ENCODE peak calls at places on chromosomes 11 and 22, in six cellular contexts. A is C1 segment of cervical spinal cord; W is amygdala; H is T-helper 9 cell; C is skeletal muscle cell; F is naive thymus-derived CD4-positive, alpha-beta T cell. O is an unnamed sample.

GRCh38 chr22:48491451-48491941 is 1336.2 kb downstream of the BRD1 start:
- DNase-seq in A (no peak), W (no peak), H (no peak), C (no peak), F (no peak), O (no peak)

GRCh38 chr22:46604306-46604690 is 15.9 kb upstream of the GRAMD4 start:
- DNase-seq in A (no peak), W (peak; percentile 63), H (no peak), C (no peak), F (peak; percentile 26), O (no peak)

GRCh38 chr11:21295508-21295907 is 626.1 kb downstream of the NELL1 start:
- DNase-seq in A (no peak), W (no peak), H (no peak), C (no peak), F (no peak), O (no peak)

GRCh38 chr22:23806837-23807236 is 20.1 kb downstream of the SMARCB1 start:
- DNase-seq in A (no peak), W (no peak), H (no peak), C (no peak), F (no peak), O (no peak)

GRCh38 chr22:19488884-19489843 is 9.4 kb downstream of the CDC45 start:
- DNase-seq in A (no peak), W (no peak), H (no peak), C (no peak), F (no peak), O (no peak)

GRCh38 chr11:2540521-2541320 is 95.9 kb downstream of the KCNQ1 start:
- DNase-seq in A (no peak), W (no peak), H (no peak), C (no peak), F (no peak), O (no peak)

GRCh38 chr11:72239296-72239848 is 4.6 kb downstream of the PHOX2A start:
- DNase-seq in A (no peak), W (no peak), H (no peak), C (no peak), F (no peak), O (peak; percentile 34)

GRCh38 chr11:130102457-130103249 is 33.0 kb downstream of the APLP2 start:
- DNase-seq in A (no peak), W (no peak), H (no peak), C (no peak), F (no peak), O (no peak)

GRCh38 chr11:73221996-73222395 is 3.9 kb downstream of the P2RY2 start:
- DNase-seq in A (no peak), W (no peak), H (no peak), C (no peak), F (no peak), O (no peak)

GRCh38 chr11:35237860-35238715 is 99.1 kb downstream of the CD44 start:
- DNase-seq in A (no peak), W (peak; percentile 34), H (no peak), C (no peak), F (no peak), O (no peak)

GRCh38 chr11:1718326-1718725 is 21.3 kb downstream of the KRTAP5-6 start:
- DNase-seq in A (no peak), W (no peak), H (no peak), C (no peak), F (no peak), O (no peak)

GRCh38 chr11:17780668-17781067 is 46.1 kb downstream of the KCNC1 start:
- DNase-seq in A (no peak), W (no peak), H (no peak), C (no peak), F (no peak), O (no peak)

GRCh38 chr11:3156661-3157311 is 8.3 kb downstream of the OSBPL5 start:
- DNase-seq in A (no peak), W (no peak), H (no peak), C (no peak), F (no peak), O (no peak)

GRCh38 chr11:78397398-78397797 is 20.2 kb downstream of the GAB2 start:
- DNase-seq in A (no peak), W (no peak), H (no peak), C (no peak), F (no peak), O (no peak)

GRCh38 chr22:39658806-39659463 is 88.4 kb downstream of the CACNA1I start:
- DNase-seq in A (no peak), W (no peak), H (no peak), C (no peak), F (no peak), O (no peak)

GRCh38 chr11:45650166-45651095 is 15.0 kb downstream of the CHST1 start:
- DNase-seq in A (no peak), W (no peak), H (no peak), C (no peak), F (no peak), O (no peak)

GRCh38 chr11:122813176-122813917 is 25.0 kb upstream of the CRTAM start:
- DNase-seq in A (no peak), W (no peak), H (no peak), C (no peak), F (no peak), O (no peak)

GRCh38 chr11:134358853-134359490 is 27.2 kb downstream of the GLB1L2 start:
- DNase-seq in A (no peak), W (no peak), H (no peak), C (no peak), F (no peak), O (no peak)

GRCh38 chr11:111363985-111364384 is 15.1 kb downstream of the POU2AF1 start:
- DNase-seq in A (no peak), W (no peak), H (no peak), C (no peak), F (no peak), O (no peak)

GRCh38 chr11:130391692-130392091 is 36.7 kb downstream of the ADAMTS8 start:
- DNase-seq in A (no peak), W (peak; percentile 6), H (no peak), C (no peak), F (no peak), O (no peak)

GRCh38 chr11:6468712-6469495 is 4.8 kb downstream of the TRIM3 start:
- DNase-seq in A (peak; percentile 71), W (peak; percentile 87), H (no peak), C (peak; percentile 68), F (no peak), O (no peak)

GRCh38 chr22:41828516-41828915 is 4.4 kb upstream of the SREBF2 start:
- DNase-seq in A (no peak), W (no peak), H (no peak), C (no peak), F (no peak), O (no peak)

GRCh38 chr22:48957987-48958321 is 869.7 kb downstream of the BRD1 start:
- DNase-seq in A (no peak), W (no peak), H (no peak), C (no peak), F (no peak), O (no peak)

GRCh38 chr22:39517470-39517869 is 2.9 kb upstream of the ATF4 start:
- DNase-seq in A (no peak), W (no peak), H (no peak), C (no peak), F (no peak), O (no peak)

O was measured in GM04504.